ENCODE peak calls at places on chromosomes 2 and 18, in six cellular contexts. One of them, this sample, is unnamed.

GRCh38 chr18:65436430-65436829 is 314.4 kb upstream of the CDH7 start:
- DNase-seq in hippocampal formation: no peak
- DNase-seq in GM04503: no peak
- DNase-seq in Karpas-422: no peak
- DNase-seq in T-cell: no peak
- DNase-seq in tibial artery: no peak
- DNase-seq in this sample: no peak

GRCh38 chr18:49612515-49613033 is 50.7 kb downstream of the LIPG start:
- DNase-seq in tibial artery: no peak
- DNase-seq in GM04503: no peak
- DNase-seq in Karpas-422: no peak
- DNase-seq in hippocampal formation: no peak
- DNase-seq in T-cell: no peak
- DNase-seq in this sample: no peak

GRCh38 chr2:196176142-196176738 is 4.9 kb upstream of the STK17B start:
- DNase-seq in hippocampal formation: no peak
- DNase-seq in GM04503: no peak
- DNase-seq in tibial artery: no peak
- DNase-seq in T-cell: peak
- DNase-seq in Karpas-422: peak
- DNase-seq in this sample: no peak

GRCh38 chr2:138030459-138030858 is 66.2 kb downstream of the HNMT start:
- DNase-seq in GM04503: no peak
- DNase-seq in Karpas-422: no peak
- DNase-seq in hippocampal formation: no peak
- DNase-seq in T-cell: no peak
- DNase-seq in tibial artery: no peak
- DNase-seq in this sample: no peak

GRCh38 chr2:42094114-42094513 is 46.3 kb downstream of the PKDCC start:
- DNase-seq in GM04503: no peak
- DNase-seq in T-cell: no peak
- DNase-seq in tibial artery: no peak
- DNase-seq in hippocampal formation: no peak
- DNase-seq in Karpas-422: no peak
- DNase-seq in this sample: no peak

GRCh38 chr18:70172225-70172624 is 33.3 kb downstream of the RTTN start:
- DNase-seq in Karpas-422: no peak
- DNase-seq in T-cell: no peak
- DNase-seq in hippocampal formation: no peak
- DNase-seq in GM04503: no peak
- DNase-seq in tibial artery: no peak
- DNase-seq in this sample: no peak

GRCh38 chr2:208101716-208102631 is 22.4 kb downstream of the CRYGD start:
- DNase-seq in Karpas-422: no peak
- DNase-seq in T-cell: no peak
- DNase-seq in hippocampal formation: no peak
- DNase-seq in tibial artery: no peak
- DNase-seq in GM04503: no peak
- DNase-seq in this sample: no peak

GRCh38 chr2:230216489-230216888 is 3.3 kb downstream of the SP110 start:
- DNase-seq in Karpas-422: no peak
- DNase-seq in GM04503: no peak
- DNase-seq in hippocampal formation: no peak
- DNase-seq in tibial artery: no peak
- DNase-seq in T-cell: no peak
- DNase-seq in this sample: no peak

GRCh38 chr2:43044093-43044614 is 182.3 kb downstream of the ZFP36L2 start:
- DNase-seq in hippocampal formation: no peak
- DNase-seq in Karpas-422: no peak
- DNase-seq in GM04503: no peak
- DNase-seq in tibial artery: no peak
- DNase-seq in T-cell: no peak
- DNase-seq in this sample: peak

GRCh38 chr2:223997938-223998337 is 40.7 kb downstream of the MRPL44 start:
- DNase-seq in tibial artery: no peak
- DNase-seq in GM04503: no peak
- DNase-seq in T-cell: no peak
- DNase-seq in hippocampal formation: no peak
- DNase-seq in Karpas-422: no peak
- DNase-seq in this sample: no peak

GRCh38 chr18:49371786-49372185 is 88.7 kb downstream of the DYM start:
- DNase-seq in T-cell: no peak
- DNase-seq in hippocampal formation: no peak
- DNase-seq in tibial artery: no peak
- DNase-seq in GM04503: peak
- DNase-seq in Karpas-422: no peak
- DNase-seq in this sample: no peak

GRCh38 chr2:9982248-9982647 is 30.8 kb downstream of the GRHL1 start:
- DNase-seq in Karpas-422: no peak
- DNase-seq in T-cell: no peak
- DNase-seq in GM04503: peak
- DNase-seq in hippocampal formation: no peak
- DNase-seq in tibial artery: no peak
- DNase-seq in this sample: no peak

GRCh38 chr18:52694804-52695203 is 354.8 kb downstream of the DCC start:
- DNase-seq in Karpas-422: peak
- DNase-seq in GM04503: no peak
- DNase-seq in T-cell: no peak
- DNase-seq in hippocampal formation: no peak
- DNase-seq in tibial artery: no peak
- DNase-seq in this sample: no peak

GRCh38 chr2:42047488-42048317 is at the start of gene PKDCC:
- DNase-seq in T-cell: no peak
- DNase-seq in tibial artery: peak
- DNase-seq in GM04503: no peak
- DNase-seq in hippocampal formation: peak
- DNase-seq in Karpas-422: no peak
- DNase-seq in this sample: peak

GRCh38 chr2:238947920-238948710 is 100.2 kb downstream of the TWIST2 start:
- DNase-seq in T-cell: no peak
- DNase-seq in tibial artery: peak
- DNase-seq in GM04503: peak
- DNase-seq in hippocampal formation: no peak
- DNase-seq in Karpas-422: no peak
- DNase-seq in this sample: peak

GRCh38 chr18:22387364-22387763 is 30.4 kb downstream of the CTAGE1 start:
- DNase-seq in GM04503: no peak
- DNase-seq in tibial artery: no peak
- DNase-seq in hippocampal formation: no peak
- DNase-seq in Karpas-422: no peak
- DNase-seq in T-cell: no peak
- DNase-seq in this sample: no peak

GRCh38 chr2:3301001-3301400 is 76.6 kb downstream of the EIPR1 start:
- DNase-seq in tibial artery: no peak
- DNase-seq in hippocampal formation: no peak
- DNase-seq in T-cell: no peak
- DNase-seq in Karpas-422: no peak
- DNase-seq in GM04503: no peak
- DNase-seq in this sample: no peak

GRCh38 chr2:238169021-238169707 is 10.4 kb downstream of the ERFE start:
- DNase-seq in tibial artery: peak
- DNase-seq in GM04503: peak
- DNase-seq in Karpas-422: no peak
- DNase-seq in hippocampal formation: no peak
- DNase-seq in T-cell: no peak
- DNase-seq in this sample: peak

GRCh38 chr18:76445741-76446232 is 49.3 kb downstream of the ZNF516 start:
- DNase-seq in GM04503: no peak
- DNase-seq in T-cell: no peak
- DNase-seq in hippocampal formation: no peak
- DNase-seq in Karpas-422: no peak
- DNase-seq in tibial artery: no peak
- DNase-seq in this sample: no peak

GRCh38 chr18:26071725-26072124 is 18.7 kb downstream of the SS18 start:
- DNase-seq in T-cell: no peak
- DNase-seq in hippocampal formation: no peak
- DNase-seq in tibial artery: no peak
- DNase-seq in GM04503: no peak
- DNase-seq in Karpas-422: no peak
- DNase-seq in this sample: no peak

GRCh38 chr2:216700778-216701177 is 5.4 kb upstream of the IGFBP5 start:
- DNase-seq in hippocampal formation: no peak
- DNase-seq in Karpas-422: no peak
- DNase-seq in T-cell: no peak
- DNase-seq in tibial artery: no peak
- DNase-seq in GM04503: no peak
- DNase-seq in this sample: no peak

GRCh38 chr18:41501848-41502247 is 453.2 kb upstream of the PIK3C3 start:
- DNase-seq in T-cell: no peak
- DNase-seq in tibial artery: no peak
- DNase-seq in Karpas-422: no peak
- DNase-seq in GM04503: no peak
- DNase-seq in hippocampal formation: no peak
- DNase-seq in this sample: no peak

GRCh38 chr2:178874529-178875240 is 67.5 kb upstream of the TTN start:
- DNase-seq in Karpas-422: no peak
- DNase-seq in hippocampal formation: no peak
- DNase-seq in T-cell: no peak
- DNase-seq in GM04503: no peak
- DNase-seq in tibial artery: peak
- DNase-seq in this sample: no peak

GRCh38 chr2:215320679-215321078 is 8.8 kb downstream of the ATIC start:
- DNase-seq in GM04503: no peak
- DNase-seq in hippocampal formation: no peak
- DNase-seq in Karpas-422: no peak
- DNase-seq in T-cell: no peak
- DNase-seq in tibial artery: no peak
- DNase-seq in this sample: no peak

GRCh38 chr2:169010180-169010579 is 20.9 kb downstream of the ABCB11 start:
- DNase-seq in Karpas-422: no peak
- DNase-seq in T-cell: no peak
- DNase-seq in tibial artery: no peak
- DNase-seq in hippocampal formation: no peak
- DNase-seq in GM04503: no peak
- DNase-seq in this sample: no peak

GRCh38 chr2:24489942-24490673 is 946 bp upstream of the NCOA1 start:
- DNase-seq in T-cell: no peak
- DNase-seq in hippocampal formation: no peak
- DNase-seq in GM04503: no peak
- DNase-seq in Karpas-422: no peak
- DNase-seq in tibial artery: no peak
- DNase-seq in this sample: no peak